ENCODE peak calls at places on chromosomes 13 and 19, in four cellular contexts. V is upper lobe of left lung, U is sigmoid colon, B is stomach. G is an unnamed sample.

GRCh38 chr13:80339578-80339840 is 1.4 kb downstream of the SPRY2 start:
- DNase-seq in V (no peak), U (no peak), B (no peak), G (no peak)

GRCh38 chr19:17232258-17232657 is 6.2 kb downstream of the OCEL1 start:
- DNase-seq in V (no peak), U (no peak), B (no peak), G (no peak)

GRCh38 chr13:93147293-93147645 is 79.3 kb upstream of the GPC6 start:
- DNase-seq in V (no peak), U (no peak), B (no peak), G (no peak)

GRCh38 chr13:38086013-38086412 is 216.4 kb upstream of the TRPC4 start:
- DNase-seq in V (no peak), U (no peak), B (no peak), G (no peak)

GRCh38 chr19:29831041-29831548 is 19.3 kb downstream of the CCNE1 start:
- DNase-seq in V (no peak), U (no peak), B (no peak), G (no peak)

GRCh38 chr19:6564393-6564792 is 26.6 kb downstream of the CD70 start:
- DNase-seq in V (no peak), U (no peak), B (no peak), G (no peak)

GRCh38 chr13:26695891-26696311 is 64.7 kb downstream of the GPR12 start:
- DNase-seq in V (no peak), U (no peak), B (no peak), G (no peak)

GRCh38 chr13:51303063-51303552 is 36.4 kb upstream of the SERPINE3 start:
- DNase-seq in V (no peak), U (no peak), B (no peak), G (no peak)

GRCh38 chr19:12994701-12995595 is at the start of gene NFIX:
- DNase-seq in V (peak; percentile 62), U (peak; percentile 86), B (peak; percentile 78), G (peak; percentile 76)

GRCh38 chr13:52053460-52053859 is 29.0 kb downstream of the UTP14C start:
- DNase-seq in V (no peak), U (no peak), B (no peak), G (no peak)

GRCh38 chr13:40333238-40333637 is 333.2 kb downstream of the FOXO1 start:
- DNase-seq in V (no peak), U (no peak), B (no peak), G (no peak)

GRCh38 chr13:111319521-111319920 is 921 bp upstream of the TEX29 start:
- DNase-seq in V (no peak), U (peak; percentile 42), B (no peak), G (no peak)

GRCh38 chr13:77511552-77511951 is 24.0 kb upstream of the SCEL start:
- DNase-seq in V (no peak), U (no peak), B (no peak), G (no peak)

GRCh38 chr19:45826934-45827333 is 11.8 kb upstream of the RSPH6A start:
- DNase-seq in V (no peak), U (no peak), B (no peak), G (no peak)

GRCh38 chr19:32642771-32643170 is 32.2 kb downstream of the ANKRD27 start:
- DNase-seq in V (no peak), U (no peak), B (no peak), G (no peak)

GRCh38 chr13:28493740-28494536 is 990 bp downstream of the FLT1 start:
- DNase-seq in V (no peak), U (no peak), B (no peak), G (no peak)

GRCh38 chr19:56834564-56835375 is 5.8 kb downstream of the PEG3 start:
- DNase-seq in V (no peak), U (no peak), B (no peak), G (no peak)

GRCh38 chr19:18349524-18350128 is 9.2 kb downstream of the PGPEP1 start:
- DNase-seq in V (peak; percentile 68), U (no peak), B (peak; percentile 67), G (peak; percentile 73)

GRCh38 chr19:46953955-46954501 is 65.6 kb upstream of the NPAS1 start:
- DNase-seq in V (no peak), U (no peak), B (no peak), G (no peak)

GRCh38 chr13:19239114-19239860 is 57.7 kb upstream of the TUBA3C start:
- DNase-seq in V (no peak), U (no peak), B (no peak), G (no peak)

GRCh38 chr19:39112338-39112890 is 13.2 kb upstream of the PAK4 start:
- DNase-seq in V (no peak), U (no peak), B (no peak), G (no peak)

GRCh38 chr19:35788205-35788960 is 13.0 kb downstream of the ARHGAP33 start:
- DNase-seq in V (no peak), U (no peak), B (no peak), G (no peak)

GRCh38 chr13:49859568-49859967 is 67.1 kb upstream of the KPNA3 start:
- DNase-seq in V (no peak), U (no peak), B (no peak), G (no peak)

GRCh38 chr19:28012361-28012760 is 1200.6 kb downstream of the UQCRFS1 start:
- DNase-seq in V (no peak), U (no peak), B (no peak), G (no peak)

GRCh38 chr13:38262211-38262610 is 87.4 kb upstream of the UFM1 start:
- DNase-seq in V (no peak), U (no peak), B (no peak), G (no peak)

GRCh38 chr19:2149980-2150793 is 1.2 kb downstream of the AP3D1 start:
- DNase-seq in V (peak; percentile 65), U (no peak), B (no peak), G (no peak)

GRCh38 chr19:10118960-10119359 is 739 bp downstream of the EIF3G start:
- DNase-seq in V (no peak), U (no peak), B (no peak), G (no peak)

GRCh38 chr13:66347718-66348117 is 882.4 kb downstream of the PCDH9 start:
- DNase-seq in V (no peak), U (no peak), B (no peak), G (no peak)

GRCh38 chr13:40475617-40476016 is 190.8 kb downstream of the FOXO1 start:
- DNase-seq in V (no peak), U (no peak), B (no peak), G (no peak)

GRCh38 chr13:77222909-77223308 is 104.0 kb downstream of the MYCBP2 start:
- DNase-seq in V (no peak), U (no peak), B (no peak), G (no peak)

GRCh38 chr13:71677114-71677513 is 189.9 kb downstream of the DACH1 start:
- DNase-seq in V (no peak), U (no peak), B (no peak), G (no peak)

GRCh38 chr13:105196052-105196451 is 1339.4 kb downstream of the EFNB2 start:
- DNase-seq in V (no peak), U (no peak), B (no peak), G (no peak)

GRCh38 chr13:113777311-113778260 is 18.6 kb downstream of the TMEM255B start:
- DNase-seq in V (no peak), U (no peak), B (no peak), G (no peak)

GRCh38 chr13:23608704-23609413 is 38.6 kb downstream of the TNFRSF19 start:
- DNase-seq in V (peak; percentile 42), U (peak; percentile 78), B (no peak), G (peak; percentile 40)

GRCh38 chr19:37941820-37942515 is 35.0 kb downstream of the SIPA1L3 start:
- DNase-seq in V (no peak), U (no peak), B (no peak), G (no peak)

GRCh38 chr13:29918845-29919244 is 68.4 kb upstream of the UBL3 start:
- DNase-seq in V (no peak), U (no peak), B (peak; percentile 81), G (no peak)

GRCh38 chr13:29921542-29921941 is 71.1 kb upstream of the UBL3 start:
- DNase-seq in V (no peak), U (no peak), B (no peak), G (no peak)

GRCh38 chr13:29922281-29922821 is 71.9 kb upstream of the UBL3 start:
- DNase-seq in V (no peak), U (no peak), B (no peak), G (no peak)

GRCh38 chr13:29917573-29918091 is 67.2 kb upstream of the UBL3 start:
- DNase-seq in V (no peak), U (no peak), B (no peak), G (no peak)

GRCh38 chr13:29920018-29920643 is 69.7 kb upstream of the UBL3 start:
- DNase-seq in V (no peak), U (no peak), B (no peak), G (no peak)
- TF ChIP-seq EP300 in V (no peak), U (no peak), B (no peak), G (no peak)

GRCh38 chr19:52022193-52022592 is 6.0 kb downstream of the ZNF614 start:
- DNase-seq in V (no peak), U (no peak), B (no peak), G (no peak)

DNA sequence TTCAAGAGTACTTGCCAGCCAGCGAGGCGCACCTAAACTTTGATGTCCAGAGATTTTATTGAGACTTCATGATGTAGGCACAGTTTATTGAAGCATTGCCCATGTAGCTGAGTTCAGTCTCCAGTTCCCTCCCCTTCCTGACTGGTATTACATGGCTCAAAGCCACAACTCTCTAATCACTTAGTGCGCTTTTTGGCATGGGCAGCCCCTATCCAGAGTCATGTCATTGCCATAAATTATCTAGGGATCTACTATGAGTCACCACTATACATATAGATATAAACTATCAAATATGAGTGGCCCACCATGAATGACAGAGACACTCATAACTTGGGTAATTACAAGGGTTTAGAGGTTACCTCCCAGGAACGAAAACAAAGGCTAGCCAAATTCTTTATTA is 7.7 kb downstream of the ZNF614 start:
- DNase-seq in V (no peak), U (no peak), B (no peak), G (no peak)
- H3K9me3 ChIP-seq in V (peaks cover 53% of the 10 kb centered on the region), U (peaks cover 18% of the 10 kb centered on the region), B (peaks cover 88% of the 10 kb centered on the region), G (no peaks in the 10 kb centered on the region)

DNA sequence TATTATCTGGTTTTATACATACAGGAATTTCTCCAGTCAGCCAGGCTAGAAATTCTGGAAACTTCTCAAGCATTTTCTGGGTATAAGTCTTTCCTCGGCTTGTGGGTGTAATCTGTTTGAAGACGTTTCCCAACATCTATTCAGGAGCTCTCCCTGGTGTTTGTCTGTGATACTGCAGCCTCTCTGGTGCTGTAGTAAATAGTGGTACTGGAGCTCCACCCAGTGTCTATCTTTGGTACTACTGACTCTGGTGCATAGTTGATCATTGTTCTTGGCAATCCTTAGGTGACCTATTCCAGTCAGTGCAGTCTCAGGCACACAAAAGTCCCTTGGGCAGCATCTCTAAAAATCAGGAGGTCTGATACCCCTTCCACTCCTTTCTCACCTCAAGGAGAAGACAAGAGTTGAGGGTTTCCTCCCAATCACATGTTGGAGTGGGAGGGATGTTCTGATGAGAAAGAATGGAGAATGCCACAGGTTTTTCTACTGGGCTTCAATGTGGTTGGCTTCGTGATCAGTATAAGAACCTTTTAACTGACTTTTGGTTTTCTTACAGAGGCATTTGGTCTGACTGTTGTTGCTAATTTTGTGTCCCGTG is 115.5 kb downstream of the CYSLTR2 start:
- DNase-seq in V (peak; percentile 85), U (peak; percentile 87), B (peak; percentile 90), G (peak; percentile 91)
- TF ChIP-seq EP300 in V (no peak), U (no peak), B (no peak), G (no peak)

DNA sequence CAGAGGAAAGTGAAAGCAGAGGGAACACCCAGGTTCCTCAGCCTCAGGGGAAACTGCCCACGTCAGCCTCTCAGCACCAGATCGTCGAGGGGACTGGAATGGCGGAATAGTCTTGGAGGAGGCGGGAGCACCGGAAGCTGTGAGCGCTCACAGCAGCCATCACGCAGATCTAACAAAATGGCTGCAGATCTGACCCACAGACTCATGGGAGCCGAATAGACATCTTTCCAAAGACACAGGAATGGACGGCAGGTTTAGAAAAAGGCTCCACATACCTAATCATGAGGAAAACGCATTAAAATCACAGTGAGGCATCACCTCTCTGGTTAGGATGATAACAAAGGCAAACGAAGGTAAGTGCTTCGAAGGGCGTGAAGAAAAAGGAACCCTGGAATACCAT is 11.8 kb upstream of the LILRA2 start:
- DNase-seq in V (no peak), U (no peak), B (no peak), G (no peak)
- H3K9me3 ChIP-seq in V (no peaks in the 10 kb centered on the region), U (no peaks in the 10 kb centered on the region), B (no peaks in the 10 kb centered on the region), G (no peaks in the 10 kb centered on the region)